ENCODE peak calls at places on chromosomes 11 and 22, in six cellular contexts. H is vagina, K is tibial artery, Y is fibroblast of lung, W is SJCRH30, S is left lung. P is an unnamed sample.

GRCh38 chr11:133660202-133660568 is 127.9 kb upstream of the OPCML start:
- DNase-seq in H (no peak), K (no peak), Y (no peak), W (no peak), S (no peak), P (no peak)

GRCh38 chr11:60515144-60515855 is at the start of gene MS4A13:
- DNase-seq in H (no peak), K (no peak), Y (no peak), W (no peak), S (peak; percentile 63), P (no peak)

GRCh38 chr11:65482306-65482850 is 16.5 kb upstream of the MALAT1 start:
- DNase-seq in H (no peak), K (no peak), Y (peak; percentile 53), W (no peak), S (no peak), P (peak; percentile 22)

GRCh38 chr11:8055111-8055835 is 25.7 kb upstream of the TUB start:
- DNase-seq in H (peak; percentile 64), K (peak; percentile 14), Y (no peak), W (no peak), S (no peak), P (peak; percentile 53)

GRCh38 chr11:9203715-9204311 is 61.3 kb downstream of the DENND5A start:
- DNase-seq in H (no peak), K (no peak), Y (no peak), W (no peak), S (no peak), P (no peak)

GRCh38 chr22:46579751-46580449 is 40.3 kb upstream of the GRAMD4 start:
- DNase-seq in H (no peak), K (no peak), Y (no peak), W (no peak), S (peak; percentile 65), P (peak; percentile 32)

GRCh38 chr11:110356769-110357671 is 60.6 kb upstream of the RDX start:
- DNase-seq in H (no peak), K (no peak), Y (peak; percentile 54), W (no peak), S (no peak), P (no peak)

GRCh38 chr11:9625728-9626127 is 38.1 kb upstream of the SWAP70 start:
- DNase-seq in H (no peak), K (no peak), Y (no peak), W (no peak), S (no peak), P (no peak)

GRCh38 chr11:115256326-115257197 is 247.7 kb downstream of the CADM1 start:
- DNase-seq in H (no peak), K (no peak), Y (no peak), W (no peak), S (no peak), P (no peak)

GRCh38 chr11:21323617-21324016 is 654.2 kb downstream of the NELL1 start:
- DNase-seq in H (no peak), K (no peak), Y (no peak), W (no peak), S (no peak), P (no peak)
- H3K9me3 ChIP-seq in H (no peaks in the 10 kb centered on the region), K (no peaks in the 10 kb centered on the region), Y (no peaks in the 10 kb centered on the region), W (no peaks in the 10 kb centered on the region), S (peaks cover 3% of the 10 kb centered on the region), P (peaks cover 2% of the 10 kb centered on the region)

GRCh38 chr11:127632971-127633680 is 632.6 kb upstream of the KIRREL3 start:
- DNase-seq in H (no peak), K (no peak), Y (no peak), W (no peak), S (no peak), P (no peak)
- H3K9me3 ChIP-seq in H (no peaks in the 10 kb centered on the region), K (no peaks in the 10 kb centered on the region), Y (no peaks in the 10 kb centered on the region), W (no peaks in the 10 kb centered on the region), S (no peaks in the 10 kb centered on the region), P (peaks cover 1% of the 10 kb centered on the region)

GRCh38 chr22:49602481-49602880 is 225.2 kb downstream of the BRD1 start:
- DNase-seq in H (no peak), K (no peak), Y (no peak), W (no peak), S (peak; percentile 44), P (peak; percentile 51)
- H3K9me3 ChIP-seq in H (no peaks in the 10 kb centered on the region), K (peaks cover 7% of the 10 kb centered on the region), Y (no peaks in the 10 kb centered on the region), W (peaks cover 8% of the 10 kb centered on the region), S (peaks cover 28% of the 10 kb centered on the region), P (no peaks in the 10 kb centered on the region)

GRCh38 chr22:48554893-48555552 is 1272.7 kb downstream of the BRD1 start:
- DNase-seq in H (no peak), K (no peak), Y (peak; percentile 19), W (no peak), S (peak; percentile 58), P (no peak)

GRCh38 chr22:48557473-48557872 is 1270.2 kb downstream of the BRD1 start:
- DNase-seq in H (no peak), K (no peak), Y (no peak), W (no peak), S (peak; percentile 67), P (no peak)

GRCh38 chr22:48555606-48556005 is 1272.1 kb downstream of the BRD1 start:
- DNase-seq in H (no peak), K (no peak), Y (no peak), W (no peak), S (peak; percentile 76), P (no peak)

GRCh38 chr22:48558606-48559402 is 1268.9 kb downstream of the BRD1 start:
- DNase-seq in H (no peak), K (no peak), Y (no peak), W (no peak), S (peak; percentile 57), P (no peak)

GRCh38 chr22:48556751-48557150 is 1270.9 kb downstream of the BRD1 start:
- DNase-seq in H (no peak), K (no peak), Y (no peak), W (no peak), S (peak; percentile 63), P (no peak)
- H3K9me3 ChIP-seq in H (no peaks in the 10 kb centered on the region), K (no peaks in the 10 kb centered on the region), Y (no peaks in the 10 kb centered on the region), W (no peaks in the 10 kb centered on the region), S (no peaks in the 10 kb centered on the region), P (no peaks in the 10 kb centered on the region)

GRCh38 chr11:1134848-1135445 is 22.8 kb upstream of the MUC5AC start:
- DNase-seq in H (no peak), K (no peak), Y (no peak), W (no peak), S (no peak), P (no peak)

GRCh38 chr11:1138053-1138452 is 19.7 kb upstream of the MUC5AC start:
- DNase-seq in H (no peak), K (no peak), Y (peak; percentile 83), W (no peak), S (no peak), P (no peak)

GRCh38 chr11:1140642-1141490 is 16.9 kb upstream of the MUC5AC start:
- DNase-seq in H (no peak), K (peak; percentile 12), Y (no peak), W (no peak), S (peak; percentile 64), P (no peak)

DNA sequence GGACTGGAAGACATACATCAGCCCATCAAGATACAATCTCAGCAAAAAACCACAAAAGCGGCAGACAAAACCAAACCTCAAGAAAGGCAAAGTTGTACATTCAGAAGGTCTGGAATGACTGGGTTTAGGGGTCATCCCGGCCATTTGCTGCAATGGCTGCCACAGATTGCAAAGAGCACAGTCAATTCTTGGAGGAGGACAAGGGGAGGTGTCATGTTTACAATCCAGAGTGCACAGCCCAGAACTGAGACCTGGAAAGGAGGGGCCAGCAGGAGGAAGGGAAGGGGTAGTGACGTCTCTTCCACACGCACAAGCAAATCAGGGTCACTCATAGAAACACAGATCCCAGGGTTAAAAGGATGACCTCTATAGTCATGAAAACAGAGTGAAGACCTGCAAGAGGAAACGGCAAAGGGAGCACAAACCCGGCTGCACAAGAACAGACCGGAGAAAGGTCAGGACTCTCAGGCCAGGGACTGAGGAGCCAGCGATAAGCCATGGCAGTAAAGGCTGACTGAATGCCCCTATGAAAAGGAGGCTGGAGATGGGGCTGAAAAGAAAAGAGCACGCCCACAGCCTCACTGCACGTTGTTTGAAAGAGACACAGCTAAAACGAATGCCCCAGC is 18.2 kb upstream of the MUC5AC start:
- DNase-seq in H (peak; percentile 92), K (no peak), Y (peak; percentile 87), W (no peak), S (no peak), P (no peak)
- H3K9me3 ChIP-seq in H (peaks cover 9% of the 10 kb centered on the region), K (peaks cover 10% of the 10 kb centered on the region), Y (no peaks in the 10 kb centered on the region), W (peaks cover 16% of the 10 kb centered on the region), S (peaks cover 28% of the 10 kb centered on the region), P (peaks cover 6% of the 10 kb centered on the region)